ENCODE peak calls at places on chromosome 3, in seven cellular contexts. H is endothelial cell of umbilical vein, Q is stomach, N is testis, T is IMR-90, V is heart left ventricle, J is body of pancreas. D is an unnamed sample.

GRCh38 chr3:111134302-111134701 is 62.7 kb downstream of the NECTIN3 start:
- DNase-seq in H (no peak), Q (no peak), N (no peak), T (no peak), V (no peak), J (no peak), D (no peak)

GRCh38 chr3:184821034-184821433 is 9.1 kb downstream of the VPS8 start:
- DNase-seq in H (no peak), Q (no peak), N (no peak), T (no peak), V (no peak), J (no peak), D (no peak)

GRCh38 chr3:38480930-38481329 is 15.2 kb upstream of the EXOG start:
- DNase-seq in H (no peak), Q (no peak), N (no peak), T (no peak), V (no peak), J (no peak), D (no peak)

GRCh38 chr3:177427096-177427495 is 229.8 kb upstream of the TBL1XR1 start:
- DNase-seq in H (no peak), Q (no peak), N (no peak), T (no peak), V (no peak), J (no peak), D (no peak)

GRCh38 chr3:98326945-98327344 is 26.7 kb upstream of the OR5K4 start:
- DNase-seq in H (no peak), Q (no peak), N (no peak), T (no peak), V (no peak), J (no peak), D (no peak)

GRCh38 chr3:153232737-153233330 is 70.8 kb downstream of the RAP2B start:
- DNase-seq in H (peak), Q (no peak), N (no peak), T (peak), V (no peak), J (no peak), D (no peak)

GRCh38 chr3:158267015-158267414 is 157.1 kb downstream of the RSRC1 start:
- DNase-seq in H (no peak), Q (no peak), N (no peak), T (no peak), V (no peak), J (no peak), D (no peak)

GRCh38 chr3:61725851-61726333 is 164.5 kb downstream of the PTPRG start:
- DNase-seq in H (no peak), Q (no peak), N (no peak), T (peak), V (peak), J (no peak), D (no peak)

GRCh38 chr3:127524300-127524896 is 66.1 kb downstream of the TPRA1 start:
- DNase-seq in H (no peak), Q (no peak), N (no peak), T (no peak), V (no peak), J (peak), D (no peak)

GRCh38 chr3:161221881-161222600 is 930 bp downstream of the NMD3 start:
- DNase-seq in H (peak), Q (no peak), N (peak), T (peak), V (no peak), J (peak), D (no peak)

GRCh38 chr3:69739204-69740102 is at the start of gene MITF:
- DNase-seq in H (peak), Q (peak), N (peak), T (peak), V (peak), J (peak), D (peak)

GRCh38 chr3:105402287-105402801 is 35.6 kb downstream of the ALCAM start:
- DNase-seq in H (no peak), Q (no peak), N (no peak), T (peak), V (no peak), J (no peak), D (no peak)

GRCh38 chr3:187567741-187568140 is 102.5 kb downstream of the SST start:
- DNase-seq in H (no peak), Q (no peak), N (no peak), T (peak), V (no peak), J (no peak), D (no peak)

GRCh38 chr3:59482001-59482400 is 432.2 kb upstream of the CFAP20DC start:
- DNase-seq in H (no peak), Q (no peak), N (no peak), T (no peak), V (no peak), J (no peak), D (no peak)

GRCh38 chr3:101988591-101988990 is 139.3 kb downstream of the NFKBIZ start:
- DNase-seq in H (no peak), Q (no peak), N (no peak), T (no peak), V (no peak), J (no peak), D (no peak)

GRCh38 chr3:37741644-37742043 is 120.0 kb upstream of the CTDSPL start:
- DNase-seq in H (peak), Q (peak), N (peak), T (no peak), V (peak), J (peak), D (no peak)

GRCh38 chr3:49151610-49152009 is 14.5 kb downstream of the CCDC71 start:
- DNase-seq in H (no peak), Q (no peak), N (no peak), T (no peak), V (no peak), J (no peak), D (no peak)

DNA sequence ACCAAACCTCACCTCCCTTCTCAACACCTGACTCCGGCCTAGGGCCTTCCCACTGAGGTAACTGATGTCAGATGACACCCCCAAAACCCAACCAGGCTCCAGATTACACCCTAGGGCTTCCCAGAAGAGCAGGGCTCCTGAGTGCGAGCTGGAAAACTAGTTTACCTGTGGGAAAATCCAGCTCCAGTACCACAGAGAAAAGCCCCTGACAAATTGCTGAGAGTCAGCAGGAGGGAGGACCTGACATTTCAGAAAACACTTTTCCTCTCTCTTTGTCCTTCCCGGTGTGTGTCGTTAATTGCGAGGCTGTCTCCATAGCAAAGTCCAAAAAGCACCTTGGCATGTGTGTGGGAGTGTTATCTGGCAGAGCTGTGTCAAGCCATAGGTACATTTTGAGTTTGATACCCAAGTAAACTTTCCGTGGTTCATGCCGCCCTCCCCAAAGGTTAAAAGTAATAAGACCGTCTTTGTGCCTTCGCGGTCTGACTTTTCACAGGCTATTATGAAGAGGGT is 79.8 kb upstream of the FNDC3B start:
- DNase-seq in H (no peak), Q (no peak), N (no peak), T (no peak), V (no peak), J (no peak), D (no peak)
- TF ChIP-seq POLR2A in H (no peak), Q (no peak), N (no peak), T (no peak), V (no peak), J (no peak), D (no peak)

GRCh38 chr3:76698136-76698535 is 341.8 kb upstream of the ROBO2 start:
- DNase-seq in H (no peak), Q (no peak), N (peak), T (no peak), V (no peak), J (no peak), D (no peak)
- TF ChIP-seq POLR2A in H (no peak), Q (no peak), N (no peak), T (no peak), V (no peak), J (no peak), D (no peak)

GRCh38 chr3:11719406-11720219 is 75.9 kb upstream of the VGLL4 start:
- DNase-seq in H (peak), Q (peak), N (peak), T (peak), V (peak), J (peak), D (peak)

GRCh38 chr3:11718582-11719405 is 75.1 kb upstream of the VGLL4 start:
- DNase-seq in H (peak), Q (peak), N (peak), T (peak), V (peak), J (peak), D (peak)

GRCh38 chr3:11721114-11721440 is 77.4 kb upstream of the VGLL4 start:
- DNase-seq in H (no peak), Q (no peak), N (no peak), T (no peak), V (no peak), J (no peak), D (no peak)

GRCh38 chr3:11717768-11718581 is 74.3 kb upstream of the VGLL4 start:
- DNase-seq in H (peak), Q (no peak), N (peak), T (peak), V (peak), J (no peak), D (no peak)

DNA sequence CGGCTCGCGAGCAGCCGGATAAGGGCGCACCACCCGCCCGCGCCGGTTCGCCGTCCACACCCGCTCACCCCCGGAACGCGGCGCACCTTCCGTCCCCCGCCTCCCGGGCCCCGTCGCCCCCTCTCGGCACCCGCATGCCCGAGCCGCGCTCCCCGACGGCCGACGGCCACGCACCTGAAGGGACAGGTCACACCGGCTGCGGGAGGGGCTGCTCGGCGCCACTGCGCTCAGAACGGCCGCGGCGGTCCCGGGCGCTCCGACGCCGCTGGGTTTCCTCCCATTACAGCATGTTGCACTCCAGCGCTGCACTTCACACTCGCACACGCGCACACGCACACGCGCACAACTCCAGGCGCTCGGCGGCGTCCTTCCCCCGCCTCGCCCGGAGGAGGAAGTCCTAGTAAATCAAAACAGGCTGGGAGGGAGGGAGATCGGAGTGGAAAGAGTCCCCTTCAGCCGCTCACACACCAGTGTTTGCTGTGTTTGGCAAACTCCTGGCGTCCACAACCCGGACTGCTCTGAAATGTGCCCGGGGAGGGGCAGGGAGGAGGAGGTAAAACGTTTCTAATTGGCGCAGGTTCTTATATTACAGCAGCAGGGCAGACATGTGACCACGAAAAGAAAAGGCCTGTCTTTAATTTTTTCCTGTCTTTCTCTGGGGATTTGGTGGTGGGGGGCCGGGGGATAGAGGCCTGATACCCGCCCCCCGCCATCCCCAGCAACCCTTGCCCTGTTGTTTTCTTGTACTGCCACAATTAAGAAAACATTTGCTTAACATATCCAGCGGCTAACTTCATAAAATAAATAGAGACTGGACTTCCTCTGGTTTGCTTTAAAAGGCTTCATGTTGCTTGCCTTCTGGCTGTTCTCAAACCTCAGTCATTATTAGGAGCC is 76.8 kb upstream of the VGLL4 start:
- DNase-seq in H (peak), Q (peak), N (peak), T (peak), V (peak), J (peak), D (peak)
- TF ChIP-seq POLR2A in H (peak), Q (no peak), N (no peak), T (no peak), V (no peak), J (peak), D (no peak)

DNA sequence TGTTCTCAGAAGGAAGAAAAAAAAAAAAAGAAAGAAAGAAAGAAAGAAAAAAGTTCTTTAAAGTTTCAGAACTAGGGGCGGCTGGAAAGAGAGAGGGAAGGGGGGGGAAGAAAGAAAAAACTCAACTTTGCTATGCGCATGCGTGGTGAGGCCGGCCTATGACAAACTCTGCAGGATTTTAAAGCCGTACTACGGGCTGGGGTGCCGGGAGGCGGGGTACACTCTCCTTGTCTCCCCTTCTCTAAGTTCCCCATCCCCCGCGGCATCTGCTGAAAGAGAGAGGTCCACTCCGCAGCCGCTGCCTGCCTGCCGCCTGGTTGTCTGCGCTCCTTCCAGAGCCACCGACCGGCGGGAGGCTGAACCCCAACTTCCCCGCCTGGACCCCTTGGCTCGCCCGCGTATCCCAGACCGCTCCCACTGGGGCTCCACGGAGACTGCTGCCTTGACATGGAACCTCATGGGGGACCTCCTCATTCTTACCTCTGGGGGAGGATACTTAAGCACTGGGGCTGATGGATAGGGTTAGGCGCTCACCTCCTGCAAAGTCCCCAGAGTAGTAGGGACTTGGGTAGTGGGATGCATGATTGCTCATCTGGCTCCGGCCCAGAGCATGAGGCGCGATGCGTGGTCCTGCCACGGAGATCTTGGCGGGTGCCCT is 1.4 kb upstream of the WNT5A start:
- DNase-seq in H (peak), Q (peak), N (peak), T (peak), V (peak), J (peak), D (no peak)
- TF ChIP-seq POLR2A in H (no peak), Q (no peak), N (no peak), T (no peak), V (no peak), J (no peak), D (no peak)

DNA sequence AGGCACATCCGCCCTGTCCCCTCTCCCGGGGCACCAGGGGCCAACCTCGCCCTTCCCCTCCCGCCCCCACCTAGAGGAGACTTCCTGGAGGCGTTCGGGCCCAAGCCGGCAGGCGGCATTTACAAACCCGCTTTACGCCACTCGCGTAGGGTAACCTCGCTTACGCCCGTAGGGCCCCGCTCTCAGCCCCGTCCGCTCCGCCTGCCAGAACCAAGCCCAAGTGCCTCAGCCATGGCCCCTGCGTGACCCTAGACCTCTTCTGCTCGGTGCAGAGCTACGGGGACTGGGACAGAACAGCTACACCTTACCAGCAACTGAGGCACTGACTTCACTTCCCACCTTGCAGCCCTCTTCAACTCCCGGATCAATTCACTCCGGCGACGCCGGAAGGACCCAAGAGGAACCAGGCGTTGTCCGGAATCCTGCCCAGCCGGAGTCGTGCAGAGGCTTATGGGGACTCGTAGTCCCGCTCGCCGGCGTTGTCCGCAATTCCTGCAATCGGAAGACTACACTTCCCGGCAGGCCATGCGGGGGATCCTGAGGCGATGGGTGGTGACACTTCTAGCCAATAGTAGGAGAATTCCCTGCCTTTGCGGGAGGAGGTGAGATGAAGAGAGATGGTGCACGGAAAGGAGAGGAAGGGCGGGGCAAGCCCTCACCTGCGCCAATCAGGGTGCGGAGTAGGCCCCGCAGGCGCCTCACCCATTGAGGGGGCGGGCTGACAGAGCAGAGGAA is at the start of gene PDCD10:
- DNase-seq in H (peak), Q (peak), N (peak), T (peak), V (peak), J (peak), D (peak)
- TF ChIP-seq POLR2A in H (peak), Q (no peak), N (no peak), T (peak), V (no peak), J (peak), D (peak)

GRCh38 chr3:150899141-150899540 is 6.1 kb downstream of the MINDY4B start:
- DNase-seq in H (no peak), Q (no peak), N (no peak), T (no peak), V (no peak), J (no peak), D (no peak)
- TF ChIP-seq POLR2A in H (no peak), Q (no peak), N (no peak), T (no peak), V (no peak), J (no peak), D (no peak)